ENCODE peak calls at places on chromosomes 12 and 14, in ten cellular contexts. Z is esophagus muscularis mucosa, B is K562, G is GM12891, K is HCT116, A is sigmoid colon, J is endothelial cell of umbilical vein, E is prostate gland, I is HepG2, P is HL-60. F is an unnamed sample.

GRCh38 chr12:97148941-97149559 is 242.0 kb downstream of the NEDD1 start:
- DNase-seq in B (peak; percentile 28), A (no peak), K (peak; percentile 29), P (peak; percentile 65), J (peak; percentile 31), E (peak; percentile 44), I (peak; percentile 56), G (peak; percentile 35), Z (no peak), F (peak; percentile 68)

GRCh38 chr12:91406920-91407341 is 224.3 kb upstream of the DCN start:
- DNase-seq in I (no peak), G (no peak), K (peak; percentile 13), B (no peak), A (no peak), P (no peak), Z (no peak), J (peak; percentile 67), E (no peak), F (no peak)

GRCh38 chr12:102811125-102811737 is 105.8 kb downstream of the PAH start:
- DNase-seq in G (no peak), J (peak; percentile 3), P (no peak), E (no peak), K (peak; percentile 12), Z (no peak), I (peak; percentile 18), B (peak; percentile 45), A (no peak), F (no peak)

GRCh38 chr14:103067231-103067954 is 10.0 kb upstream of the CDC42BPB start:
- DNase-seq in G (no peak), J (no peak), E (no peak), A (peak; percentile 68), I (no peak), Z (no peak), B (no peak), K (peak; percentile 73), P (no peak), F (no peak)

GRCh38 chr12:26434299-26434915 is 239.0 kb downstream of the SSPN start:
- DNase-seq in G (no peak), J (peak; percentile 69), P (peak; percentile 62), E (no peak), B (peak; percentile 41), A (no peak), I (peak; percentile 48), K (peak; percentile 61), Z (no peak), F (no peak)

GRCh38 chr12:126424696-126425095 is 1359.5 kb downstream of the AACS start:
- DNase-seq in A (no peak), Z (no peak), E (no peak), K (no peak), J (no peak), P (no peak), B (no peak), G (no peak), I (no peak), F (no peak)

GRCh38 chr12:37543966-37544668 is 772.5 kb upstream of the ALG10B start:
- DNase-seq in E (no peak), P (no peak), I (no peak), K (no peak), Z (peak; percentile 72), A (no peak), B (no peak), G (no peak), J (no peak), F (no peak)

GRCh38 chr12:27615331-27615891 is 80.8 kb upstream of the REP15 start:
- DNase-seq in J (no peak), E (no peak), Z (no peak), P (no peak), G (no peak), B (no peak), A (no peak), I (no peak), K (peak; percentile 71), F (no peak)

GRCh38 chr14:96136361-96136760 is 68.3 kb upstream of the BDKRB2 start:
- DNase-seq in J (peak; percentile 85), Z (no peak), E (no peak), I (no peak), K (no peak), P (no peak), A (no peak), B (no peak), G (no peak), F (no peak)

GRCh38 chr12:114311966-114312365 is 94.0 kb downstream of the TBX5 start:
- DNase-seq in P (no peak), Z (no peak), A (no peak), G (no peak), K (no peak), J (no peak), B (no peak), I (no peak), E (no peak), F (no peak)

GRCh38 chr12:120737557-120738251 is 12.1 kb downstream of the ACADS start:
- DNase-seq in G (no peak), E (no peak), Z (no peak), J (no peak), K (no peak), P (no peak), B (no peak), I (no peak), A (no peak), F (no peak)

GRCh38 chr14:74963705-74964271 is 8.4 kb upstream of the PGF start:
- DNase-seq in Z (no peak), J (no peak), P (no peak), G (no peak), I (no peak), A (peak; percentile 58), K (no peak), B (no peak), E (peak; percentile 40), F (no peak)

GRCh38 chr12:53468286-53468685 is 16.4 kb downstream of the PCBP2 start:
- DNase-seq in G (no peak), Z (no peak), P (no peak), K (no peak), E (no peak), A (no peak), I (no peak), J (no peak), B (no peak), F (no peak)
- TF ChIP-seq POLR2AphosphoS5 in G (peak; percentile 77), Z (no peak), P (no peak), K (no peak), E (no peak), A (no peak), I (no peak), J (peak; percentile 25), B (peak; percentile 41), F (no peak)

GRCh38 chr12:80208081-80208480 is 108.7 kb downstream of the OTOGL start:
- DNase-seq in J (no peak), A (no peak), E (no peak), Z (no peak), G (no peak), K (no peak), I (no peak), B (no peak), P (no peak), F (no peak)

GRCh38 chr12:80213871-80214270 is 114.5 kb downstream of the OTOGL start:
- DNase-seq in P (no peak), E (no peak), Z (no peak), J (no peak), I (no peak), B (no peak), K (no peak), A (no peak), G (no peak), F (no peak)

GRCh38 chr12:80216890-80217559 is 117.7 kb downstream of the OTOGL start:
- DNase-seq in P (no peak), Z (no peak), B (no peak), J (no peak), I (no peak), E (no peak), K (no peak), A (no peak), G (no peak), F (no peak)

GRCh38 chr12:80211671-80212070 is 112.3 kb downstream of the OTOGL start:
- DNase-seq in I (no peak), E (no peak), A (no peak), P (no peak), Z (no peak), B (no peak), K (no peak), J (no peak), G (no peak), F (no peak)

GRCh38 chr12:80213246-80213645 is 113.9 kb downstream of the OTOGL start:
- DNase-seq in P (no peak), G (no peak), K (no peak), Z (no peak), A (no peak), B (no peak), E (no peak), J (no peak), I (no peak), F (no peak)
- TF ChIP-seq POLR2AphosphoS5 in P (no peak), G (no peak), K (no peak), Z (no peak), A (no peak), B (no peak), E (no peak), J (no peak), I (no peak), F (no peak)

GRCh38 chr12:685388-685787 is 22.1 kb upstream of the NINJ2 start:
- DNase-seq in J (peak; percentile 77), E (no peak), B (no peak), A (no peak), K (no peak), I (no peak), Z (no peak), P (peak; percentile 54), G (no peak), F (no peak)
- TF ChIP-seq POLR2AphosphoS5 in J (no peak), E (no peak), B (no peak), A (no peak), K (no peak), I (no peak), Z (no peak), P (no peak), G (no peak), F (no peak)

DNA sequence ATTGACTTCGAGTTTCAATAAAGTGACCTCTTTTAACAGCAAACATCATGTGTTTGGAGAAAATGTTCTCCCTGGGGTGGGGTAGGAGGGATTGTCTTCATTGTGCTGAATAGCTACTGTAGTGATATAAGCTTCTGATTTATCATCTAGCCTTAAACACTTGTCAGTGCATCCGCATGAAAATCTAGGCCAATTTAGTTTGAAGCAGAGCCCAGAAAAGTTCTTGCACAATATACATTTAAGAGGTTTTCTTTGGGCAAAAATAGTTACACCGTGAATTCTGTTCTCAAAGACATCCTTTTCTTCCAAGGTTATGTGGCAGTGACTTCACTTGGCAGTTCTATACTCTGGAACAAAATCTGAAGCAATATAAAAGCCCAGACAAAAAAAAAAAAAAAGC is 136.0 kb upstream of the IFNG-AS1 start:
- DNase-seq in E (no peak), A (no peak), Z (no peak), J (no peak), G (no peak), K (no peak), B (no peak), P (no peak), I (no peak), F (no peak)
- TF ChIP-seq POLR2AphosphoS5 in E (no peak), A (peak; percentile 31), Z (peak; percentile 15), J (no peak), G (no peak), K (no peak), B (no peak), P (no peak), I (no peak), F (no peak)